ENCODE peak calls at places on chromosomes 11 and 22, in five cellular contexts. U is endothelial cell, Q is pancreas, V is fibroblast of villous mesenchyme, C is MV-4-11. K is an unnamed sample.

GRCh38 chr11:96827164-96827563 is 437.4 kb downstream of the JRKL start:
- DNase-seq in U (peak), Q (no peak), C (no peak), V (peak), K (no peak)

GRCh38 chr11:100923555-100923954 is 206.1 kb downstream of the PGR start:
- DNase-seq in Q (no peak), C (no peak), U (no peak), V (peak), K (no peak)

GRCh38 chr22:48327721-48328120 is 1500.0 kb downstream of the BRD1 start:
- DNase-seq in Q (no peak), V (no peak), C (no peak), U (no peak), K (no peak)

GRCh38 chr11:57131080-57131790 is 50.5 kb upstream of the LRRC55 start:
- DNase-seq in Q (peak), U (peak), C (no peak), V (peak), K (no peak)

GRCh38 chr11:27912916-27913315 is 195.0 kb downstream of the KIF18A start:
- DNase-seq in Q (no peak), V (no peak), U (no peak), C (no peak), K (no peak)

GRCh38 chr11:103534191-103534590 is 425.0 kb downstream of the DYNC2H1 start:
- DNase-seq in U (no peak), Q (no peak), V (no peak), C (no peak), K (no peak)

GRCh38 chr22:42791721-42792452 is 65.2 kb downstream of the ARFGAP3 start:
- DNase-seq in V (peak), U (no peak), C (no peak), Q (no peak), K (no peak)

GRCh38 chr22:22214819-22215329 is 29.7 kb upstream of the VPREB1 start:
- DNase-seq in V (no peak), C (no peak), U (no peak), Q (no peak), K (no peak)

GRCh38 chr11:19209617-19210016 is 7.8 kb upstream of the CSRP3 start:
- DNase-seq in U (no peak), C (no peak), V (no peak), Q (no peak), K (no peak)

GRCh38 chr22:37196539-37197450 is 8.7 kb upstream of the C1QTNF6 start:
- DNase-seq in Q (peak), U (no peak), V (peak), C (no peak), K (no peak)

GRCh38 chr11:111694851-111695250 is 71.3 kb downstream of the PPP2R1B start:
- DNase-seq in V (peak), Q (no peak), U (no peak), C (peak), K (no peak)

GRCh38 chr11:8241373-8242112 is 22.1 kb downstream of the LMO1 start:
- DNase-seq in Q (no peak), C (no peak), V (no peak), U (no peak), K (no peak)

GRCh38 chr11:11374358-11375148 is 21.5 kb upstream of the CSNK2A3 start:
- DNase-seq in U (no peak), Q (no peak), V (no peak), C (no peak), K (no peak)

GRCh38 chr11:67045314-67045713 is 11.3 kb upstream of the RHOD start:
- DNase-seq in V (peak), Q (no peak), C (peak), U (no peak), K (no peak)

K was measured in activated CD4-positive, alpha-beta memory T cell treated with anti-CD3 and anti-CD28 coated beads, Interleukin-2, amount 10 ng/mL, durations not matched to agents 7 days and 5 days.